ENCODE peak calls at places on chromosomes 3 and 15, in six cellular contexts. T is RWPE2, V is colonic mucosa, H is dorsolateral prefrontal cortex, U is pancreas, C is heart right ventricle. P is an unnamed sample.

GRCh38 chr3:12670789-12671450 is 7.0 kb upstream of the RAF1 start:
- DNase-seq in T (no peak), V (no peak), H (no peak), U (no peak), C (peak), P (no peak)

GRCh38 chr15:99421758-99422157 is 144.0 kb upstream of the MEF2A start:
- DNase-seq in T (no peak), V (no peak), H (no peak), U (no peak), C (no peak), P (no peak)

GRCh38 chr15:39898317-39898716 is 21.7 kb downstream of the GPR176 start:
- DNase-seq in T (no peak), V (no peak), H (no peak), U (no peak), C (no peak), P (no peak)

GRCh38 chr15:40307421-40308165 is at the start of gene PLCB2:
- DNase-seq in T (peak), V (peak), H (no peak), U (peak), C (no peak), P (no peak)

GRCh38 chr3:184752361-184752760 is 40.5 kb upstream of the MAGEF1 start:
- DNase-seq in T (no peak), V (no peak), H (no peak), U (no peak), C (no peak), P (no peak)

GRCh38 chr3:123327480-123327879 is 121.4 kb downstream of the ADCY5 start:
- DNase-seq in T (no peak), V (no peak), H (no peak), U (no peak), C (no peak), P (no peak)

GRCh38 chr3:106241593-106241992 is 372.8 kb upstream of the CBLB start:
- DNase-seq in T (no peak), V (no peak), H (no peak), U (no peak), C (no peak), P (no peak)

GRCh38 chr15:65583701-65584100 is 27.2 kb downstream of the INTS14 start:
- DNase-seq in T (no peak), V (no peak), H (no peak), U (no peak), C (peak), P (no peak)

GRCh38 chr15:65363766-65364165 is 14.0 kb downstream of the IGDCC3 start:
- DNase-seq in T (peak), V (no peak), H (no peak), U (no peak), C (no peak), P (no peak)

DNA sequence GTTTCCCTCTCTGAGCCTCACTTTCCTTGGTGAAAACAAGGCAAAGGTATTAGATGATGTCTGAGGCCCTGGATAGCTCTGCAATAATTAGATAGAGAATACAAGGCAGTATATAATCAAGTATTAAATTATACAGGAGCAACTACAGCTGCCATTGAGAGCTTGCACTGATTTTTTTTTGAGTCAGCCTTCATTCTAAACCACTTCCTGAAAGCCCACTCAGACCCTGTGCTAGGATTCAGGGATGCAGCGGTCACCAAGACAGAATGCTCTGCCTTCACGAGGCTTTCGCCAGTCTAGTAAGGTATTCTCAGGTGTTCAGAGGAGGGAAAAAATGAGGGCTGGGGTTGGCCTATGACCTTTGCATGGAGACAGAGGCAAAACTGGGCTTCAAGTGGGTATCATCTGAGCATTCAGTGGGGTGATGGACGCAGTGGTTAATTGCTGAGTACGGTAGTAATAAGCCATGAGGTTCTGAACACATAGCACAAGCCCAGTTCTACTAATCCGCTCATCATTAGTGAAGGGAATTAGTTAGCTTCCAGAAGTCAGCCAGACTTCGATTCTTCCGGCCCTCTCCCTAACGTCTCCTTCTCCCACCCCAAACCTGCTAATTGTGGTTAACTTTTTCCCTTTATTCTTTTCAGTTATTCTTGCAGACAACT is 3.6 kb downstream of the VGLL4 start:
- DNase-seq in T (no peak), V (no peak), H (no peak), U (no peak), C (no peak), P (no peak)
- H3K27ac ChIP-seq in T (peak), V (no peak), H (peak), U (peak), C (peak), P (peak)

GRCh38 chr3:160141485-160142185 is 83.6 kb upstream of the C3orf80 start:
- DNase-seq in T (no peak), V (no peak), H (no peak), U (no peak), C (no peak), P (no peak)

GRCh38 chr3:160140756-160141155 is 84.5 kb upstream of the C3orf80 start:
- DNase-seq in T (no peak), V (no peak), H (no peak), U (no peak), C (no peak), P (no peak)

DNA sequence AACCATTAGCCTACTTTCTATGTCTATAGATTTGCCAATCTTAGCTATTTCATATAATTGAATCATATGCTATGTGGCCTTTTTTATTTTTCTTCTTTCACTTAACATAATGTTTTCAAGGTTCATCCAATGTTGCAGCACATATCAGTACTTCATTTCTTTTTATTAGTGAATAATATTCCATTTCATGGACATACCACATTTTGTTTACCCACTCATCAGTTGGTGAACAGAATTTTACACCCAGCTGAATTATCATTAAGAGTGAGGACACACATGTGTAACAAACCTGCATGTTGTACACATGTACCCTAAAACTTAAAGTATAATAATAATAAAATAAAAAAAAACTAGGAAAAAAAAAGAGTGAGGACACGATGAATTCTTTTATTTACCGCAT is 81.7 kb upstream of the C3orf80 start:
- DNase-seq in T (no peak), V (no peak), H (no peak), U (no peak), C (no peak), P (no peak)
- H3K27ac ChIP-seq in T (no peak), V (no peak), H (no peak), U (no peak), C (no peak), P (no peak)

GRCh38 chr3:61667417-61668213 is 106.2 kb downstream of the PTPRG start:
- DNase-seq in T (no peak), V (no peak), H (no peak), U (no peak), C (no peak), P (no peak)

GRCh38 chr3:61669203-61669602 is 107.8 kb downstream of the PTPRG start:
- DNase-seq in T (no peak), V (no peak), H (no peak), U (no peak), C (no peak), P (no peak)

GRCh38 chr3:61666615-61667320 is 105.4 kb downstream of the PTPRG start:
- DNase-seq in T (no peak), V (no peak), H (no peak), U (no peak), C (no peak), P (no peak)

GRCh38 chr3:61669676-61670299 is 108.4 kb downstream of the PTPRG start:
- DNase-seq in T (no peak), V (no peak), H (no peak), U (no peak), C (peak), P (no peak)

GRCh38 chr3:61668317-61668864 is 107.0 kb downstream of the PTPRG start:
- DNase-seq in T (no peak), V (no peak), H (no peak), U (no peak), C (no peak), P (no peak)
- H3K27ac ChIP-seq in T (no peak), V (no peak), H (no peak), U (no peak), C (no peak), P (no peak)

DNA sequence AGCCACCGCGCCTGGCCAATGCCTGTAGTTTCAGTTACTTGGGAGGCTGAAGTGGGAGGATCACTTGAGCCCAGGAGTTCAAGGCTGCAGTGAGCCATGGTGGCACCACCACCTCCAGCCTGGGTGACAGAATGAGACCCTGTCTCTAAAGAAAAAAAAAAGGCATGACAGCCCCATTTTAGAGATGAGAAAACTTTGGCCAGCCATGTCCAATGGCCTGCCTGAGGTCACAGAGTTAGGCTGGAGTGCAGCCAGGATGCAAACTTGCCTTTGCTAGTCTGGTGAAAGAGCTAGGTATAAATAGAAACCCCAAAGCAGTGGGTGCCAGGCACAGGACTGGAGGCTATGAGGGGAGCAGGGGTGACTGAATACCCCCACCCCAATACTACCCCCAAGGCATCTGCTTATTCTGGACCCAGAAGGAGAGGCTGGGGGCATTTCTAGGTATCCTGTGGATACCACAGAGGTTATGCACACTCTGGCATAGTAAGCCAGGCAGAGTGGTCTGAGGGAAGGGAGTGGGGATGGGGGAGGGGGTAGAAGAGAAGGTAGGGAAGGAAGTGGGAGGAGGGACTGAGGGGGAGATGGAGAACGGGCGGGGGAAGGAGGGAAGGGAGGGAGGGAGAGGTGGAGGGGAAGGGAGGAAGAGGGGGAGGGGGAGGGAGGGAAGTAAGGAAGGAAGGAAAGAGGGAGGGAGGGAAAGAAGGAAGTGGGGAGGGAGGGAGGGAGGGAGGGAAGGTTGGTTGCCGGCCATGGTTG is 16.2 kb upstream of the C15orf39 start:
- DNase-seq in T (no peak), V (no peak), H (no peak), U (no peak), C (no peak), P (no peak)
- H3K27ac ChIP-seq in T (no peak), V (no peak), H (no peak), U (no peak), C (no peak), P (no peak)

DNA sequence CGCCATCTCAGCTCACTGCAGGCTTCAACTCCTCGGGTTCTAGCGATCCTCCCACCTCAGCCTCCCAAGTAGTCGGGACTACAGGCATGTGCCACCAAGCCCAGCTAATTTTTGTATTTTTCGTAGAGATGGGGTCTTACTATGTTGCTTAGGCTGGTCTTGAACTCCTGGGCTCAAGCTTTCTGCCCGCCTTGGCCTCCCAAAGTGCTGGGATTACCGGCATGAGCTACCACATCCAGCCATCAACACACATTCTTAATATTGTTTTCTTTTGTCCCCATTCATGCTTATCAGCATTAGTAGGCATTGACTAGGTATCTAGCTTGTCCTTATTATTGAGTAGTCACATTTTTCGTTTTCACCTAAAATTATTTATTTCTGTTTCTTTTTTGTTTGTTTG is 168.3 kb downstream of the GHSR start:
- DNase-seq in T (no peak), V (no peak), H (no peak), U (no peak), C (no peak), P (no peak)
- H3K27ac ChIP-seq in T (peak), V (no peak), H (no peak), U (no peak), C (peak), P (no peak)

GRCh38 chr15:29115093-29115991 is 154.3 kb downstream of the NSMCE3 start:
- DNase-seq in T (no peak), V (no peak), H (no peak), U (no peak), C (no peak), P (no peak)
- H3K27ac ChIP-seq in T (no peak), V (no peak), H (peak), U (no peak), C (no peak), P (no peak)

GRCh38 chr3:5217824-5218595 is 30.5 kb downstream of the EDEM1 start:
- DNase-seq in T (no peak), V (no peak), H (no peak), U (no peak), C (no peak), P (no peak)

GRCh38 chr3:5220193-5220592 is 32.7 kb downstream of the EDEM1 start:
- DNase-seq in T (no peak), V (no peak), H (no peak), U (no peak), C (no peak), P (no peak)

GRCh38 chr3:5220667-5221431 is 33.3 kb downstream of the EDEM1 start:
- DNase-seq in T (no peak), V (no peak), H (no peak), U (no peak), C (no peak), P (no peak)

GRCh38 chr3:5219216-5219615 is 31.7 kb downstream of the EDEM1 start:
- DNase-seq in T (no peak), V (no peak), H (no peak), U (no peak), C (no peak), P (no peak)

DNA sequence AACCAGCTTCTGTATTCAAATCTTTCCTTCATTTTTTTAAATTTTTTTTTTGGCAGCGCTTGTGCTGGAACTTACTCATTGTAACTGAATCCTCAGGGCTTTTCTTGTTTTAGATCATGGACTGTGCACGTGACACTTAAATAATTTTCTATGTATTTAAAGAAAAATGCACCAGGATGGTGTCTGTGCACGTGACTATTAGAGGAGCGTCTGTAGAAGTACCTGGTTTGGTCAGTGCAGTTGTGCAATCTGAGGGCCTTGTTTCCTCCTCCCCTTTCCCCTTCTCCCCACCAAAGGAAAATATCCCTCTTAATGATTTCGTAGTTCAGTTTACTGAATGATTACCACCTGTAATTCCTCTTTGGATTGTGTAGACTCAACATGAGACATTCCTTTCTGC is 31.3 kb downstream of the EDEM1 start:
- DNase-seq in T (no peak), V (no peak), H (no peak), U (no peak), C (no peak), P (no peak)
- H3K27ac ChIP-seq in T (no peak), V (no peak), H (peak), U (no peak), C (no peak), P (no peak)

GRCh38 chr15:26773917-26774316 is 1.1 kb upstream of the GABRB3 start:
- DNase-seq in T (no peak), V (no peak), H (no peak), U (no peak), C (no peak), P (no peak)

GRCh38 chr15:26771917-26772587 is 814 bp downstream of the GABRB3 start:
- DNase-seq in T (no peak), V (no peak), H (no peak), U (no peak), C (no peak), P (no peak)

GRCh38 chr15:26771168-26771916 is 1.5 kb downstream of the GABRB3 start:
- DNase-seq in T (no peak), V (no peak), H (no peak), U (peak), C (peak), P (no peak)

GRCh38 chr15:26773485-26773877 is 615 bp upstream of the GABRB3 start:
- DNase-seq in T (no peak), V (no peak), H (no peak), U (no peak), C (no peak), P (no peak)

GRCh38 chr15:26772588-26773484 is at the start of gene GABRB3:
- DNase-seq in T (no peak), V (peak), H (peak), U (peak), C (peak), P (no peak)
- H3K27ac ChIP-seq in T (no peak), V (no peak), H (peak), U (no peak), C (no peak), P (no peak)

P was measured in vagina.